ENCODE peak calls at places on chromosome 20, in six cellular contexts. X is sciatic nerve; N is fibroblast of mammary gland; J is CD8-positive, alpha-beta T cell; P is AG10803; C is fibroblast of the conjunctiva. D is an unnamed sample.

GRCh38 chr20:49318430-49319203 is 40.8 kb upstream of the ZNFX1 start:
- DNase-seq in X (no peak), N (no peak), J (no peak), P (no peak), C (no peak), D (no peak)

GRCh38 chr20:38692436-38693411 is 31.6 kb upstream of the SLC32A1 start:
- DNase-seq in X (peak), N (peak), J (peak), P (peak), C (peak), D (peak)

GRCh38 chr20:4794846-4795245 is 73.1 kb downstream of the PRND start:
- DNase-seq in X (no peak), N (peak), J (no peak), P (peak), C (no peak), D (no peak)

GRCh38 chr20:31822421-31823330 is 3.5 kb downstream of the MYLK2 start:
- DNase-seq in X (peak), N (peak), J (peak), P (peak), C (no peak), D (peak)

GRCh38 chr20:9279905-9280304 is 211.0 kb downstream of the PLCB4 start:
- DNase-seq in X (no peak), N (no peak), J (no peak), P (no peak), C (no peak), D (no peak)

GRCh38 chr20:62716198-62716940 is 7.7 kb downstream of the NTSR1 start:
- DNase-seq in X (no peak), N (peak), J (no peak), P (no peak), C (peak), D (no peak)

GRCh38 chr20:46400828-46401477 is 5.5 kb downstream of the ELMO2 start:
- DNase-seq in X (no peak), N (peak), J (no peak), P (peak), C (peak), D (no peak)

GRCh38 chr20:25015986-25016385 is 23.4 kb upstream of the APMAP start:
- DNase-seq in X (peak), N (no peak), J (no peak), P (no peak), C (no peak), D (no peak)

GRCh38 chr20:35001596-35002362 is 46.1 kb downstream of the MYH7B start:
- DNase-seq in X (no peak), N (no peak), J (no peak), P (no peak), C (no peak), D (no peak)

GRCh38 chr20:50450961-50451752 is 59.0 kb upstream of the PTPN1 start:
- DNase-seq in X (no peak), N (peak), J (no peak), P (peak), C (peak), D (peak)